ENCODE peak calls at places on chromosomes 1 and 21, in six cellular contexts. X, G, H, B, R and N are unnamed samples.

GRCh38 chr1:61013953-61014667 is 68.3 kb upstream of the NFIA start:
- DNase-seq in R (no peak), B (no peak), H (no peak), G (no peak), X (no peak), N (no peak)

GRCh38 chr1:21956720-21957552 is 19.8 kb upstream of the HSPG2 start:
- DNase-seq in X (peak; percentile 86), G (peak; percentile 49), B (peak; percentile 65), H (no peak), R (peak; percentile 74), N (no peak)

GRCh38 chr1:59452559-59452958 is 155.7 kb downstream of the FGGY start:
- DNase-seq in B (no peak), G (no peak), H (no peak), X (no peak), R (no peak), N (no peak)

GRCh38 chr1:205588691-205589445 is 42.9 kb downstream of the ELK4 start:
- DNase-seq in X (peak; percentile 61), H (no peak), G (no peak), B (peak; percentile 70), R (no peak), N (no peak)

GRCh38 chr1:208161005-208161404 is 83.2 kb downstream of the PLXNA2 start:
- DNase-seq in R (no peak), G (no peak), X (no peak), H (no peak), B (no peak), N (no peak)

GRCh38 chr1:200738348-200738732 is 353 bp upstream of the CAMSAP2 start:
- DNase-seq in R (no peak), X (no peak), G (no peak), B (peak; percentile 90), H (no peak), N (no peak)

GRCh38 chr1:7121622-7121988 is 336.4 kb downstream of the CAMTA1 start:
- DNase-seq in G (no peak), B (no peak), R (peak; percentile 83), H (peak; percentile 63), X (no peak), N (no peak)

GRCh38 chr1:245871881-245872280 is 635.2 kb downstream of the SMYD3 start:
- DNase-seq in B (peak; percentile 100), H (no peak), R (no peak), G (no peak), X (no peak), N (no peak)

GRCh38 chr1:20100632-20101355 is 18.5 kb downstream of the PLA2G2D start:
- DNase-seq in X (peak; percentile 58), G (no peak), B (peak; percentile 64), R (no peak), H (peak; percentile 22), N (peak; percentile 55)

GRCh38 chr21:20882462-20883415 is 115.5 kb upstream of the NCAM2 start:
- DNase-seq in B (peak; percentile 2), R (no peak), X (peak; percentile 3), H (peak; percentile 12), G (no peak), N (no peak)